ENCODE peak calls at places on chromosomes 16 and 17, in five cellular contexts. T is WERI-Rb-1; S is fibroblast of the aortic adventitia; X is CD8-positive, alpha-beta memory T cell; Q is right cardiac atrium. V is an unnamed sample.

GRCh38 chr17:79925242-79925957 is 86.2 kb upstream of the CBX4 start:
- DNase-seq in Q (peak; percentile 82), T (no peak), X (no peak), S (peak; percentile 27), V (no peak)

GRCh38 chr17:38904892-38905291 is 20.5 kb upstream of the LASP1NB start:
- DNase-seq in Q (no peak), X (no peak), S (no peak), T (no peak), V (no peak)

GRCh38 chr16:56994311-56994710 is 5.0 kb downstream of the NLRC5 start:
- DNase-seq in S (no peak), T (no peak), Q (no peak), X (no peak), V (no peak)

GRCh38 chr17:80195671-80196529 is 24.2 kb downstream of the SGSH start:
- DNase-seq in T (peak; percentile 47), S (peak; percentile 8), X (peak; percentile 56), Q (no peak), V (no peak)

GRCh38 chr16:50539822-50540710 is 8.1 kb upstream of the NKD1 start:
- DNase-seq in X (no peak), S (no peak), T (peak; percentile 47), Q (no peak), V (no peak)

GRCh38 chr17:2379489-2380224 is 21.2 kb downstream of the MNT start:
- DNase-seq in S (no peak), X (no peak), Q (no peak), T (no peak), V (no peak)

GRCh38 chr17:17508019-17508535 is 11.9 kb upstream of the RASD1 start:
- DNase-seq in S (no peak), Q (peak; percentile 37), X (no peak), T (no peak), V (no peak)

GRCh38 chr16:12729448-12729847 is 74.2 kb downstream of the CPPED1 start:
- DNase-seq in X (no peak), T (no peak), Q (no peak), S (peak; percentile 44), V (no peak)

GRCh38 chr16:81784042-81784785 is 5.1 kb downstream of the PLCG2 start:
- DNase-seq in S (peak; percentile 7), Q (no peak), T (no peak), X (no peak), V (no peak)

DNA sequence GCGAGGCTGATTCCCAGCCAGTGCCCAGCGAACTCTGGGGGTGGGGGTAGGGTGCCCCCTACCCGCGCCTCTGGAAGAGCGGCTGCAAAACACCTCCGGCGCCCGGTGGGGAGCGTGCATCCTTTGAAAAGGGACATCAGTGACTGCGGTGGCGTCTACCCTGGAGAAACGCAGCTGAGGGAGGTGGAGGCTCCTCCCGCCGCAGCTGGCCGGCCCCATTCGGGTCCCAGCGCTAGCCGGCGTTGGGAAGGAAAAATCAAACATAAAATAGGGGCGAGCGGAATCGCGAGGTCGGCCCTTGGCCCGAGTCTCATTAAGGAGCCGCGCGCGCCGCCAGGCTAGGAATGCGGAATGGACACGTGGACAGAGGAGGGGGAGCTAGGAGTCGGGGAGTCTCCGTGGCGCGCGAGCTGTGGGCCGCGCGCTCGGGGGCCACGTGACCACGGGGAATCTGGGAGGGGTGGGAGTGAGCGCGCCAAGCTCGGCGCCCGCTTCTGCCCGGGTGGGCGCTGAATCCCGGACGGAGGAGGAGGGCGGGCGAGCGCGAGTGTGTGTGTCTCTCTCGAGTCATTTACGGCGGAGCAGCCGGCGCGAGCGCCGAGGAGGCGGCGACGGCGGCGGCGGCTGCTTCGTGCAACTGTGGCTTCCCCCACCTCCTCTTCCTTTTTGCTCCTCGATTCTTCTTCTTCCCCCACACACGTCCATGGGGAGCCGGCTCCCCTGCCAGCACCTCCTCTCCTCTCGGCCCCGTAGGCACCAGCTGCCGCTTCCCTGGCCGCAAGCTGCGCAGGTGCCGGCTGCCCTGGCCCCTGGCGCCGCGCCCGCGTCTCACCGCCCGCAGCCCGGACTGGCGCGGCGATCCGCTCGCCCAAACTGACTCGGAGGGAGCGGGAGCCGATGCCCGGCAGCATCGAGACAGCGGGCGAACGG is at the start of gene TMEM132E:
- DNase-seq in Q (peak; percentile 76), X (no peak), T (peak; percentile 52), S (peak; percentile 5), V (no peak)
- H3K4me3 ChIP-seq in Q (peak within 1 kb of the TSS; percentile 49), X (peak within 1 kb of the TSS; percentile 28), T (peak within 1 kb of the TSS; percentile 51), S (peak within 1 kb of the TSS; percentile 53), V (peak within 1 kb of the TSS; percentile 43)

DNA sequence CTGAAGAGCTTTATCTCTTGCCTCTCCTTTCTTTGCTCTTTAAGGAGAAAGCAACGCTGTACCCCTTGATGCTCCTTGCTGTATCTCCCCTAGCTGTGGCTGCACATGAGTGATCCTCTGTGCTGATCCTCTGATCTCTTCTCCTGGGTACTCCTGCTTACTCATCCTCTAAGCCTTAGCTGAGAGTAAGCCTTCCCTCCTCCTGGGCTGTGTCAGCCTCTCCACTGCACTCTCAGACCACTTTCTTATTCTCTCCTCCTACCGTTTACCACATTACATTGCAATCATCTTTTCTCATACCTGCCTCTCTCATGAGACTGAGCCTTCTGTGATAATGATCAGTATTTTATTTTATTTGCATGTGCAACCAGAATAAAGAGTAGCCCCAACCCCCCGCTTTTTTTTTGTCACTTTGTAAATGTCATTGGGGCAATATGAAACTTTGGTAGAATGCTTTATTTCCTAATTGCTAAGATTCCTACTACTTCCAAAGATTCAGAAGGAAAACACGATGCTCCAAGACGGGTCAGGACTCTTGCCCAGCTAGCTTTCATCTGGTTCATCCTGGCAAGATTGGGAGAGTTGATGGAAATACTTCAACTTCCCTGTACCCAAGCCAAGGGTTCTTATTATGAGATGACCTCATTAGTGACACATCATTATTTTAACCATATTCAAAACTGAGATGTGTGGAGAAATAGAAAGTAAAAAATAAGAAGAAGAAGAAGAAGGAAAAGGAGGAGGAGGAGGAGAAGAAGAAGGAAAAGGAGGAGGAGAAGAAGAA is 25.3 kb downstream of the SOX9 start:
- DNase-seq in Q (no peak), T (peak; percentile 40), S (no peak), X (no peak), V (no peak)
- H3K4me3 ChIP-seq in Q (no peak overlapping the region), T (no peak overlapping the region), S (no peak overlapping the region), X (no peak overlapping the region), V (no peak overlapping the region)

GRCh38 chr16:46690281-46691178 is 1.1 kb downstream of the ORC6 start:
- DNase-seq in X (no peak), Q (no peak), S (peak; percentile 43), T (no peak), V (no peak)

GRCh38 chr16:46689492-46690280 is at the start of gene ORC6:
- DNase-seq in Q (peak; percentile 99), S (peak; percentile 96), T (peak; percentile 98), X (peak; percentile 98), V (peak; percentile 94)

GRCh38 chr16:46693598-46693997 is 4.1 kb downstream of the ORC6 start:
- DNase-seq in X (no peak), S (no peak), Q (no peak), T (no peak), V (no peak)

GRCh38 chr16:46688657-46689491 is at the start of gene VPS35:
- DNase-seq in T (peak; percentile 99), Q (peak; percentile 100), X (peak; percentile 100), S (peak; percentile 99), V (peak; percentile 97)

GRCh38 chr16:46691720-46692119 is 2.3 kb downstream of the ORC6 start:
- DNase-seq in S (peak; percentile 72), T (no peak), X (no peak), Q (no peak), V (no peak)
- H3K4me3 ChIP-seq in S (peak overlapping the region; percentile 14), T (no peak overlapping the region), X (no peak overlapping the region), Q (no peak overlapping the region), V (no peak overlapping the region)

GRCh38 chr16:78953526-78953925 is 647.0 kb downstream of the MAF start:
- DNase-seq in S (no peak), T (no peak), Q (no peak), X (no peak), V (no peak)

GRCh38 chr16:78955206-78955605 is 645.3 kb downstream of the MAF start:
- DNase-seq in T (no peak), S (no peak), Q (no peak), X (no peak), V (no peak)

GRCh38 chr16:78961464-78961863 is 639.1 kb downstream of the MAF start:
- DNase-seq in T (no peak), S (no peak), X (no peak), Q (no peak), V (no peak)

GRCh38 chr16:78952630-78953029 is 647.9 kb downstream of the MAF start:
- DNase-seq in Q (no peak), T (no peak), X (no peak), S (no peak), V (no peak)

GRCh38 chr16:78957328-78958100 is 643.0 kb downstream of the MAF start:
- DNase-seq in S (no peak), T (no peak), X (no peak), Q (no peak), V (no peak)
- H3K4me3 ChIP-seq in S (no peak overlapping the region), T (no peak overlapping the region), X (no peak overlapping the region), Q (no peak overlapping the region), V (no peak overlapping the region)

DNA sequence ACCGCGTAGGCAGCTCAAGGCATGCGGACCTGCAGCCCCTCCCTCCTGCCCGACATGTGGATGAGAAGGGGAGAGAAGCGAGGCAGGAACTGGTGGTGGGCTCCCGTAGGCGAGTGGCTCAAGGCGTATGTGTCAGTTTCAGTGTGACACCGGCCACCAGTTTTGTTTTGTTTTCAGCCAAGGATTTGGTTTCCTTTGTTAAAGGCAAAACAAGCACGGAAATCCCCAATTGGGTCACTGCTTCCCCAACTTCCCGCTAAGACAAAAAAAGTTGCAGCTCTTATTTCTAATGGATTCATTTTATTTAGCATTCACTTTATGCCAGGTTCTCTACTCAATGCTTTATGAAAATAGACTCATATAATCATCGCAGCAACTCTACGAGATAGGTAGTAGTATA is 110.5 kb downstream of the GP2 start:
- DNase-seq in T (no peak), Q (no peak), S (no peak), X (no peak), V (no peak)
- H3K4me3 ChIP-seq in T (no peak overlapping the region), Q (no peak overlapping the region), S (no peak overlapping the region), X (no peak overlapping the region), V (no peak overlapping the region)

DNA sequence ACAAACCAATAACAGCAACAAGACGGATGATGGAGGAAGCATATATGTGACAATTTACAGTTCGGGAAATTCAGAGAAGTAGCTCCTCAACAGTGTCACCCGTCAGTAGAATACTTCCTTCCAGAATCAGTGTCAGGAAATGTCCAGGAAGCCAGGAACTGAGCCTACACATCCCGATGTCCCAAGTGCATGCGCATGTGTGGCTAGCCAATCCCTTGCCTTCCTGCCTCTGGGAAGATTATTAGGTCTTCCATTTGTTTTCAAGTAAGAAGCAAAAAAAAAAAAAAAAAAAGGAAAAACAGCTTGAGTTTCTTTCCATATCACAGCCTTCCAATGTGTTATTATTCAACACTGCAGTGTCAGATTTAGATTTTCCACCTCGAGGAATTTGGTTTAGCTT is 1.3 kb upstream of the PITPNC1 start:
- DNase-seq in T (no peak), Q (no peak), X (no peak), S (no peak), V (no peak)
- H3K4me3 ChIP-seq in T (no peak overlapping the region), Q (no peak overlapping the region), X (no peak overlapping the region), S (no peak overlapping the region), V (no peak overlapping the region)

GRCh38 chr17:45279898-45280297 is 18.0 kb upstream of the SPATA32 start:
- DNase-seq in Q (no peak), T (peak; percentile 44), S (no peak), X (no peak), V (no peak)
- H3K4me3 ChIP-seq in Q (no peak overlapping the region), T (no peak overlapping the region), S (no peak overlapping the region), X (no peak overlapping the region), V (no peak overlapping the region)